ENCODE peak calls at places on chromosomes 6 and 20, in four cellular contexts. O, N, J and Q are unnamed samples.

GRCh38 chr6:15303920-15304291 is 58.0 kb downstream of the JARID2 start:
- DNase-seq in O (no peak), N (no peak), J (no peak), Q (no peak)

GRCh38 chr20:61218886-61219480 is 33.1 kb upstream of the CDH4 start:
- DNase-seq in O (peak), N (no peak), J (no peak), Q (no peak)

GRCh38 chr20:40393680-40394079 is 295.4 kb downstream of the MAFB start:
- DNase-seq in O (no peak), N (no peak), J (no peak), Q (no peak)

GRCh38 chr6:48476257-48476656 is 365.3 kb upstream of the PTCHD4 start:
- DNase-seq in O (peak), N (peak), J (no peak), Q (no peak)

GRCh38 chr6:146550911-146551310 is 7.3 kb downstream of the RAB32 start:
- DNase-seq in O (peak), N (no peak), J (no peak), Q (no peak)

GRCh38 chr6:93827728-93828127 is 408.4 kb upstream of the EPHA7 start:
- DNase-seq in O (no peak), N (no peak), J (no peak), Q (no peak)

GRCh38 chr20:16205505-16205904 is 367.7 kb downstream of the KIF16B start:
- DNase-seq in O (no peak), N (no peak), J (no peak), Q (no peak)

GRCh38 chr20:50721881-50722281 is 9.5 kb upstream of the PARD6B start:
- DNase-seq in O (no peak), N (no peak), J (no peak), Q (no peak)

GRCh38 chr6:153032255-153032882 is 29.9 kb upstream of the MTRF1L start:
- DNase-seq in O (peak), N (peak), J (no peak), Q (peak)

GRCh38 chr6:152426276-152426675 is 210.9 kb downstream of the SYNE1 start:
- DNase-seq in O (no peak), N (no peak), J (no peak), Q (no peak)

GRCh38 chr6:125132058-125132457 is 21.5 kb upstream of the TPD52L1 start:
- DNase-seq in O (no peak), N (no peak), J (no peak), Q (no peak)

GRCh38 chr20:38747495-38748096 is 664 bp upstream of the ACTR5 start:
- DNase-seq in O (no peak), N (no peak), J (no peak), Q (no peak)

GRCh38 chr6:133837801-133838349 is 51.0 kb upstream of the TCF21 start:
- DNase-seq in O (no peak), N (peak), J (no peak), Q (peak)

DNA sequence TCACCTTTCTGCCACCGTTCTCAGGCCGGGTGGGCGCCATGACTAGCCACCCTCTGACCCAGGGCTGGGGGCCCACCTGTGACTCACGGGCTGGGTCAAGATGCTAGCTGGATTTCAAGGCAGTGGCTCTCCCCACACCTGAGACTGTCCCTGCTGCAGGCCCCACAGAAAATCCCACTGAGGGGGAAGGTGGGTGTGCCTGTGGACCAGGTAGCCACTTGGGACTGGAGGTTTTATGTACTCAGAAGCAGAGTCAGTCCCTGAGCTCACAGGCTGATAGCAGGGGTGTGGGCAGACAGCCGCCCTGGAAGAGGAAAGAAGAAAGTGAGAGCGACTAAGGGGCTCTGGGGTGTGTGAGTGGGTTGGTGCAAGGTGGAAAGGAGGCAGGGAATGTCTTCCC is 23.8 kb upstream of the MYT1 start:
- DNase-seq in O (no peak), N (no peak), J (no peak), Q (no peak)
- TF ChIP-seq FOS in O (no peak), N (no peak), J (no peak), Q (no peak)

GRCh38 chr20:62614961-62615680 is 27.2 kb upstream of the SLCO4A1 start:
- DNase-seq in O (no peak), N (no peak), J (no peak), Q (no peak)

GRCh38 chr20:62615750-62616251 is 26.5 kb upstream of the SLCO4A1 start:
- DNase-seq in O (no peak), N (no peak), J (no peak), Q (no peak)

GRCh38 chr20:62618622-62619529 is 23.4 kb upstream of the SLCO4A1 start:
- DNase-seq in O (no peak), N (no peak), J (no peak), Q (no peak)

GRCh38 chr20:62617711-62618483 is 24.4 kb upstream of the SLCO4A1 start:
- DNase-seq in O (no peak), N (peak), J (no peak), Q (no peak)

GRCh38 chr20:62616728-62617621 is 25.3 kb upstream of the SLCO4A1 start:
- DNase-seq in O (peak), N (peak), J (no peak), Q (peak)
- TF ChIP-seq FOS in O (no peak), N (no peak), J (no peak), Q (no peak)

GRCh38 chr6:84623956-84624680 is 140.3 kb downstream of the TBX18 start:
- DNase-seq in O (peak), N (peak), J (no peak), Q (no peak)
- TF ChIP-seq FOS in O (peak), N (peak), J (no peak), Q (no peak)

GRCh38 chr6:20533746-20534294 is 437 bp upstream of the CDKAL1 start:
- DNase-seq in O (no peak), N (peak), J (no peak), Q (no peak)
- TF ChIP-seq FOS in O (no peak), N (no peak), J (no peak), Q (no peak)

GRCh38 chr6:1311400-1312192 is at the start of gene FOXQ1:
- DNase-seq in O (peak), N (peak), J (no peak), Q (no peak)

GRCh38 chr6:1312444-1313363 is 806 bp downstream of the FOXQ1 start:
- DNase-seq in O (no peak), N (no peak), J (no peak), Q (no peak)

GRCh38 chr6:1313364-1313754 is 1.5 kb downstream of the FOXQ1 start:
- DNase-seq in O (no peak), N (no peak), J (no peak), Q (no peak)

GRCh38 chr6:1310628-1311399 is 1.1 kb upstream of the FOXQ1 start:
- DNase-seq in O (no peak), N (no peak), J (no peak), Q (no peak)

DNA sequence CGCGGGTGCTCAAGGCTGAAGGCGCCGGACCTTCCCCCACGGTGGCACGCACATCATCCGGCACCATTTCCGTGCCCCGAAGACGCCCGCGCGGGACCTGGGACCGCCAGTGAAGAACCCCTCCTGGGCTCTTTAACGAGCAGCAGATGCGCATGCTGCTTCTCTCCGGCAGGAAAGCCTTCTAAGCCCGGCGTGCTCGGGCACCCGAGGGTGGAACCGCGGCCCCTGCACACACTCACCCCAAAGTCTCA is 220 bp downstream of the FOXQ1 start:
- DNase-seq in O (no peak), N (no peak), J (no peak), Q (no peak)
- TF ChIP-seq FOS in O (no peak), N (no peak), J (no peak), Q (no peak)

GRCh38 chr6:157251565-157252247 is 71.6 kb downstream of the TMEM242 start:
- DNase-seq in O (no peak), N (no peak), J (no peak), Q (no peak)
- TF ChIP-seq FOS in O (no peak), N (no peak), J (no peak), Q (no peak)

GRCh38 chr20:43438578-43439316 is 18.9 kb upstream of the SRSF6 start:
- DNase-seq in O (no peak), N (no peak), J (peak), Q (no peak)
- TF ChIP-seq FOS in O (no peak), N (no peak), J (no peak), Q (no peak)

GRCh38 chr20:46352370-46352938 is 44.2 kb upstream of the CDH22 start:
- DNase-seq in O (no peak), N (no peak), J (no peak), Q (no peak)

GRCh38 chr20:46350201-46350985 is 42.1 kb upstream of the CDH22 start:
- DNase-seq in O (peak), N (peak), J (peak), Q (peak)

GRCh38 chr20:46351357-46352058 is 43.2 kb upstream of the CDH22 start:
- DNase-seq in O (no peak), N (no peak), J (no peak), Q (no peak)

GRCh38 chr20:46349742-46350056 is 41.4 kb upstream of the CDH22 start:
- DNase-seq in O (no peak), N (no peak), J (no peak), Q (no peak)

GRCh38 chr20:46350986-46351267 is 42.6 kb upstream of the CDH22 start:
- DNase-seq in O (no peak), N (no peak), J (no peak), Q (no peak)
- TF ChIP-seq FOS in O (no peak), N (no peak), J (no peak), Q (no peak)

GRCh38 chr20:14617123-14617522 is 279.7 kb upstream of the FLRT3 start:
- DNase-seq in O (no peak), N (no peak), J (no peak), Q (no peak)

GRCh38 chr20:14619411-14619810 is 282.0 kb upstream of the FLRT3 start:
- DNase-seq in O (no peak), N (no peak), J (no peak), Q (no peak)

GRCh38 chr20:14622796-14623195 is 285.4 kb upstream of the FLRT3 start:
- DNase-seq in O (peak), N (no peak), J (no peak), Q (no peak)
- TF ChIP-seq FOS in O (no peak), N (no peak), J (no peak), Q (no peak)

GRCh38 chr6:147930743-147931142 is 411.9 kb upstream of the SASH1 start:
- DNase-seq in O (no peak), N (no peak), J (no peak), Q (no peak)
- TF ChIP-seq FOS in O (no peak), N (no peak), J (no peak), Q (no peak)